ENCODE peak calls at places on chromosomes 6 and 20, in seven cellular contexts. Z is HCT116, P is endodermal cell, E is cardiac muscle cell, V is IMR-90, M is right atrium auricular region, R is thyroid gland. F is an unnamed sample.

GRCh38 chr20:35271904-35272303 is 6.0 kb downstream of the MMP24OS start:
- DNase-seq in Z (no peak), P (no peak), E (no peak), V (peak; percentile 51), M (no peak), R (no peak), F (no peak)

GRCh38 chr6:1013656-1014430 is 298.1 kb upstream of the FOXQ1 start:
- DNase-seq in Z (no peak), P (no peak), E (no peak), V (no peak), M (no peak), R (no peak), F (no peak)

GRCh38 chr6:154331750-154332149 is 24.9 kb downstream of the IPCEF1 start:
- DNase-seq in Z (no peak), P (no peak), E (no peak), V (no peak), M (no peak), R (no peak), F (no peak)

GRCh38 chr6:150683320-150683719 is 83.6 kb downstream of the PLEKHG1 start:
- DNase-seq in Z (no peak), P (no peak), E (no peak), V (no peak), M (no peak), R (no peak), F (no peak)

GRCh38 chr6:96184798-96185197 is 169.0 kb downstream of the FUT9 start:
- DNase-seq in Z (no peak), P (no peak), E (no peak), V (no peak), M (no peak), R (no peak), F (no peak)

GRCh38 chr20:48157970-48158369 is 372.7 kb upstream of the SULF2 start:
- DNase-seq in Z (no peak), P (no peak), E (no peak), V (no peak), M (no peak), R (no peak), F (no peak)

GRCh38 chr6:43269273-43270007 is 26.2 kb downstream of the TTBK1 start:
- DNase-seq in Z (no peak), P (peak; percentile 68), E (no peak), V (no peak), M (no peak), R (peak; percentile 25), F (no peak)

GRCh38 chr20:49078310-49078709 is 32.2 kb downstream of the CSE1L start:
- DNase-seq in Z (no peak), P (no peak), E (no peak), V (no peak), M (no peak), R (no peak), F (no peak)

GRCh38 chr20:21517566-21518277 is 3.9 kb upstream of the NKX2-2 start:
- DNase-seq in Z (no peak), P (peak; percentile 73), E (no peak), V (no peak), M (no peak), R (no peak), F (no peak)

GRCh38 chr20:58086763-58087566 is 141.5 kb downstream of the ANKRD60 start:
- DNase-seq in Z (peak; percentile 16), P (peak; percentile 85), E (peak; percentile 39), V (peak; percentile 27), M (no peak), R (peak; percentile 10), F (peak; percentile 56)

GRCh38 chr6:42021847-42022754 is 28.2 kb upstream of the TAF8 start:
- DNase-seq in Z (no peak), P (no peak), E (no peak), V (no peak), M (no peak), R (no peak), F (no peak)

GRCh38 chr20:18224968-18225568 is 63.3 kb upstream of the ZNF133 start:
- DNase-seq in Z (peak; percentile 12), P (peak; percentile 77), E (peak; percentile 41), V (peak; percentile 64), M (no peak), R (peak; percentile 82), F (peak; percentile 53)

GRCh38 chr6:154995241-154996162 is at the start of gene TIAM2:
- DNase-seq in Z (no peak), P (peak; percentile 91), E (peak; percentile 60), V (no peak), M (no peak), R (peak; percentile 19), F (peak; percentile 25)

GRCh38 chr6:158042245-158042798 is 60.7 kb downstream of the SYNJ2 start:
- DNase-seq in Z (peak; percentile 69), P (no peak), E (peak; percentile 5), V (peak; percentile 93), M (peak; percentile 88), R (peak; percentile 73), F (peak; percentile 51)

GRCh38 chr20:2736441-2736840 is 43.9 kb downstream of the EBF4 start:
- DNase-seq in Z (no peak), P (no peak), E (no peak), V (no peak), M (no peak), R (no peak), F (no peak)

GRCh38 chr6:489001-489400 is 97.4 kb downstream of the IRF4 start:
- DNase-seq in Z (no peak), P (no peak), E (no peak), V (no peak), M (no peak), R (no peak), F (no peak)

GRCh38 chr6:127869772-127870404 is 31.0 kb downstream of the THEMIS start:
- DNase-seq in Z (no peak), P (peak; percentile 39), E (no peak), V (no peak), M (no peak), R (no peak), F (no peak)

GRCh38 chr6:160987265-160987664 is 4.3 kb upstream of the MAP3K4 start:
- DNase-seq in Z (no peak), P (no peak), E (no peak), V (no peak), M (no peak), R (no peak), F (no peak)

GRCh38 chr6:103404799-103405198 is 1454.9 kb downstream of the HACE1 start:
- DNase-seq in Z (no peak), P (peak; percentile 30), E (no peak), V (no peak), M (no peak), R (no peak), F (no peak)
- H3K4me1 ChIP-seq in Z (no peaks in the 10 kb centered on the region), P (no peaks in the 10 kb centered on the region), E (no peaks in the 10 kb centered on the region), V (no peaks in the 10 kb centered on the region), M (no peaks in the 10 kb centered on the region), R (no peaks in the 10 kb centered on the region), F (no peaks in the 10 kb centered on the region)

GRCh38 chr6:166726193-166726592 is 99.1 kb upstream of the RPS6KA2 start:
- DNase-seq in Z (no peak), P (peak; percentile 47), E (peak; percentile 48), V (no peak), M (peak; percentile 16), R (no peak), F (no peak)

GRCh38 chr6:166722779-166723178 is 95.7 kb upstream of the RPS6KA2 start:
- DNase-seq in Z (no peak), P (no peak), E (no peak), V (no peak), M (peak; percentile 49), R (no peak), F (no peak)

GRCh38 chr6:166721576-166721975 is 94.5 kb upstream of the RPS6KA2 start:
- DNase-seq in Z (no peak), P (peak; percentile 46), E (no peak), V (no peak), M (peak; percentile 51), R (no peak), F (no peak)

GRCh38 chr6:166725571-166725970 is 98.5 kb upstream of the RPS6KA2 start:
- DNase-seq in Z (no peak), P (peak; percentile 48), E (no peak), V (no peak), M (peak; percentile 28), R (no peak), F (no peak)

GRCh38 chr6:166724576-166724975 is 97.5 kb upstream of the RPS6KA2 start:
- DNase-seq in Z (no peak), P (peak; percentile 30), E (no peak), V (no peak), M (no peak), R (no peak), F (no peak)
- H3K4me1 ChIP-seq in Z (no peaks in the 10 kb centered on the region), P (no peaks in the 10 kb centered on the region), E (peaks cover 7% of the 10 kb centered on the region), V (no peaks in the 10 kb centered on the region), M (no peaks in the 10 kb centered on the region), R (no peaks in the 10 kb centered on the region), F (no peaks in the 10 kb centered on the region)

DNA sequence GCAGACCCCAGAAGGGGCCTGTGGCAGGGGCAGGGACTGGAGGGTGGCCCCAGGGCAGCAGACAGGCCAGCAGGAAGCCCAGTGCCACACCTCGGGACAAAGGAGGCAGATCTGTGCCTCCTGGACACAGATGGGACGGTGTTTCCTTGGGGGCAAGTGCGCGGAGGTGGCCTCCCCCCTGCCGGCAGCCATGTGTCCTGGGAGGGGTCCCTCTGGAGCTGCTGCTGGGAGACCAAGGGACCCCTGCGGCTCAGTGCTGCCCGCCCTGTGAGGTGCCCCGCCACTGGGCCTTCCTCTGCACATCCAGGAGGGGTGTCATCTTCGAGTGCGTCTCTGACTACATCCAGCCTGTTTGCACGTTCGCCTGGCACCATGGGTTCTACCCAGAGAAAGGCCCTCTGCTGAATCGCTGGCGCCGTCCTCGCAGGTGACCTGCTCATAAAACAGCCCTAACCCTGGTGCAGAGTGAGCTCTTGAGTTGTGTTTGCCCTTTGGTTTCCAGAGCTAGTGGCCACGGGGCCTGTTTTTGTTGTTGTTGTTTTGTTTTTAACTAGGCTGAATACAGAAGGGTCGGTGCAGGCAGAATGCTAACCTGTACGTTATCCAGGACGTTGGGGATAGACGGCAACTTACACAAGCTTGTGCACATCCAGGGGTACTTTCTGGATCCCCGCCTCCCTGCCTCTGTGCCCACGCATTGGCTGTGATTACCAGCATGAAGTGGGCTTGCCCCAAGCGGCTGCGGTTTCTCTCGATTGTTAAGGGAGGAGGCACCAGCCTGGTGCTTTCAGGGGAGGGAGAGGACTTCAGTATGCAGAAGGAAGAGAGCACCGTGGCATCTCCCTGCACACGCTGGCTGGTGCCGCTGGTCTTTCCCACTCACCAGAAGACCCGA is 1.3 kb upstream of the KCNQ2 start:
- DNase-seq in Z (no peak), P (no peak), E (no peak), V (no peak), M (no peak), R (no peak), F (no peak)
- H3K4me1 ChIP-seq in Z (no peaks in the 10 kb centered on the region), P (no peaks in the 10 kb centered on the region), E (no peaks in the 10 kb centered on the region), V (no peaks in the 10 kb centered on the region), M (no peaks in the 10 kb centered on the region), R (no peaks in the 10 kb centered on the region), F (peaks cover 13% of the 10 kb centered on the region)

DNA sequence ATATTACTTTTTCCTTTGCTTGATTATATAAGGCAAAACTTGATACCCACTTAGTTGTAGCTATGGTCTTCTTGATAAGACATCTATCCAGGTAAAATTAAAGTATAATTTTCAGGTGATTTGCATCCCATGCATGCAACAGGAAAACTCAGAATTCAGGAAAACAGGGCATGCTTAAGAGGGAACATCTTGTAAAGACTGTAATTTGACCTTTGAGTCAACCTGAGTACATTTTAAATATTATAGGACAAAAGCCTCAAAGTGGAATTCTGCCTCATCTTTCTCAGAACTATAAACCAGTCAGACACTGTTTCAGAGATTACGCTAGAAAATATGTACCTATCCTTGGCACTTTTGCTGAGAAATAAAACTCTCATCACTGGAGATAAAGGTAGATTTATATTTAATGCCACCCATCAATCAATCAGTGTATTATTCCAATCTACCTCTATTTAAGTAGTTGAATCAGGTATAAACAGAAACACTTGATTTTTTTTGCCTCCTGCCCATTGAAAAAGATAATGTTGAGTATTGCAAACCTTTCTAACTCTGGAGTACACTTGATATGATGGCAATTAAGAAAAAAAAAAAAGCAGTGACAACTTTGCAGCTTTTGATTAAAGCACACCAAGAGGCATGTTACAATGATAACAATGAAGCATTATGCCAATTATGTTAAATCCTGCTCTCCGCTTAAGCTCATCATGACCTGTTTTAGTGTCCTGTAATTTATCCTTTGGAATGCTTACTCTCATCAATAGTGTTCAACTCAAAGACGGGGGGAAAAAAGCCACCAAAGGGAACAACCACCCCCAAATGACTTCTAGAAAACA is 2.8 kb downstream of the CITED2 start:
- DNase-seq in Z (no peak), P (no peak), E (no peak), V (peak; percentile 50), M (no peak), R (no peak), F (no peak)
- H3K4me1 ChIP-seq in Z (peaks cover 11% of the 10 kb centered on the region), P (peaks cover 23% of the 10 kb centered on the region), E (peaks cover 45% of the 10 kb centered on the region), V (peaks cover 9% of the 10 kb centered on the region), M (no peaks in the 10 kb centered on the region), R (peaks cover 35% of the 10 kb centered on the region), F (peaks cover 39% of the 10 kb centered on the region)

F was measured in A549.